ENCODE peak calls at places on chromosomes 12 and 14, in four cellular contexts. One of them, this sample, is unnamed.

GRCh38 chr14:67892466-67893120 is 73.0 kb downstream of the RAD51B start:
- DNase-seq in IMR-90: no peak
- DNase-seq in neuronal stem cell: no peak
- DNase-seq in trophoblast cell: no peak
- DNase-seq in this sample: peak

GRCh38 chr12:108734200-108734906 is 3.0 kb upstream of the CORO1C start:
- DNase-seq in neuronal stem cell: no peak
- DNase-seq in trophoblast cell: peak
- DNase-seq in IMR-90: peak
- DNase-seq in this sample: peak

GRCh38 chr14:51442513-51443175 is 202.6 kb downstream of the TMX1 start:
- DNase-seq in neuronal stem cell: no peak
- DNase-seq in trophoblast cell: peak
- DNase-seq in IMR-90: peak
- DNase-seq in this sample: no peak

GRCh38 chr12:54352891-54353874 is 11.1 kb downstream of the GPR84 start:
- DNase-seq in neuronal stem cell: peak
- DNase-seq in trophoblast cell: no peak
- DNase-seq in IMR-90: peak
- DNase-seq in this sample: no peak

GRCh38 chr12:3998968-3999792 is 126.0 kb upstream of the PARP11 start:
- DNase-seq in trophoblast cell: peak
- DNase-seq in neuronal stem cell: no peak
- DNase-seq in IMR-90: no peak
- DNase-seq in this sample: peak

GRCh38 chr12:110937104-110937641 is 16.8 kb upstream of the MYL2 start:
- DNase-seq in neuronal stem cell: peak
- DNase-seq in IMR-90: peak
- DNase-seq in trophoblast cell: peak
- DNase-seq in this sample: peak

GRCh38 chr12:101108130-101108529 is 101.9 kb downstream of the SLC5A8 start:
- DNase-seq in IMR-90: no peak
- DNase-seq in trophoblast cell: no peak
- DNase-seq in neuronal stem cell: no peak
- DNase-seq in this sample: no peak

GRCh38 chr12:59695379-59695778 is 99.5 kb downstream of the SLC16A7 start:
- DNase-seq in trophoblast cell: peak
- DNase-seq in neuronal stem cell: no peak
- DNase-seq in IMR-90: peak
- DNase-seq in this sample: no peak

GRCh38 chr12:95497031-95497430 is 23.1 kb downstream of the METAP2 start:
- DNase-seq in IMR-90: no peak
- DNase-seq in trophoblast cell: no peak
- DNase-seq in neuronal stem cell: no peak
- DNase-seq in this sample: no peak

GRCh38 chr12:29505078-29505477 is 7.6 kb upstream of the OVCH1 start:
- DNase-seq in IMR-90: no peak
- DNase-seq in neuronal stem cell: no peak
- DNase-seq in trophoblast cell: no peak
- DNase-seq in this sample: no peak

GRCh38 chr12:81095470-81096232 is 17.8 kb downstream of the ACSS3 start:
- DNase-seq in trophoblast cell: no peak
- DNase-seq in IMR-90: no peak
- DNase-seq in neuronal stem cell: no peak
- DNase-seq in this sample: peak

GRCh38 chr14:21343035-21343794 is 40.6 kb downstream of the SUPT16H start:
- DNase-seq in trophoblast cell: no peak
- DNase-seq in neuronal stem cell: no peak
- DNase-seq in IMR-90: no peak
- DNase-seq in this sample: no peak

GRCh38 chr14:70642313-70643235 is 858 bp downstream of the TTC9 start:
- DNase-seq in trophoblast cell: peak
- DNase-seq in neuronal stem cell: no peak
- DNase-seq in IMR-90: no peak
- DNase-seq in this sample: peak

GRCh38 chr12:42486407-42486806 is 103.1 kb downstream of the PRICKLE1 start:
- DNase-seq in trophoblast cell: no peak
- DNase-seq in neuronal stem cell: no peak
- DNase-seq in IMR-90: no peak
- DNase-seq in this sample: no peak

GRCh38 chr12:4700621-4701026 is 19.6 kb upstream of the GALNT8 start:
- DNase-seq in trophoblast cell: no peak
- DNase-seq in neuronal stem cell: peak
- DNase-seq in IMR-90: peak
- DNase-seq in this sample: no peak

GRCh38 chr12:57864811-57865751 is 18.6 kb upstream of the CTDSP2 start:
- DNase-seq in trophoblast cell: peak
- DNase-seq in neuronal stem cell: no peak
- DNase-seq in IMR-90: peak
- DNase-seq in this sample: peak

GRCh38 chr12:51828951-51829581 is 19.5 kb downstream of the FIGNL2 start:
- DNase-seq in trophoblast cell: no peak
- DNase-seq in neuronal stem cell: no peak
- DNase-seq in IMR-90: no peak
- DNase-seq in this sample: peak
- H4K8ac ChIP-seq in trophoblast cell: no peak
- H4K8ac ChIP-seq in neuronal stem cell: no peak
- H4K8ac ChIP-seq in IMR-90: no peak
- H4K8ac ChIP-seq in this sample: no peak

GRCh38 chr12:11753151-11753501 is 103.7 kb downstream of the ETV6 start:
- DNase-seq in IMR-90: no peak
- DNase-seq in neuronal stem cell: no peak
- DNase-seq in trophoblast cell: no peak
- DNase-seq in this sample: no peak
- H4K8ac ChIP-seq in IMR-90: no peak
- H4K8ac ChIP-seq in neuronal stem cell: no peak
- H4K8ac ChIP-seq in trophoblast cell: no peak
- H4K8ac ChIP-seq in this sample: no peak

GRCh38 chr14:76777721-76778120 is 16.5 kb downstream of the VASH1 start:
- DNase-seq in IMR-90: no peak
- DNase-seq in neuronal stem cell: no peak
- DNase-seq in trophoblast cell: no peak
- DNase-seq in this sample: no peak
- H4K8ac ChIP-seq in IMR-90: no peak
- H4K8ac ChIP-seq in neuronal stem cell: no peak
- H4K8ac ChIP-seq in trophoblast cell: no peak
- H4K8ac ChIP-seq in this sample: no peak

GRCh38 chr12:124652661-124653060 is 85.2 kb upstream of the NCOR2 start:
- DNase-seq in IMR-90: no peak
- DNase-seq in trophoblast cell: no peak
- DNase-seq in neuronal stem cell: no peak
- DNase-seq in this sample: no peak

GRCh38 chr12:124655317-124656213 is 88.2 kb upstream of the NCOR2 start:
- DNase-seq in neuronal stem cell: peak
- DNase-seq in trophoblast cell: peak
- DNase-seq in IMR-90: peak
- DNase-seq in this sample: peak

GRCh38 chr12:124653169-124653931 is 85.9 kb upstream of the NCOR2 start:
- DNase-seq in IMR-90: peak
- DNase-seq in neuronal stem cell: no peak
- DNase-seq in trophoblast cell: no peak
- DNase-seq in this sample: no peak

GRCh38 chr12:124656214-124656516 is 88.8 kb upstream of the NCOR2 start:
- DNase-seq in neuronal stem cell: no peak
- DNase-seq in IMR-90: no peak
- DNase-seq in trophoblast cell: no peak
- DNase-seq in this sample: no peak

DNA sequence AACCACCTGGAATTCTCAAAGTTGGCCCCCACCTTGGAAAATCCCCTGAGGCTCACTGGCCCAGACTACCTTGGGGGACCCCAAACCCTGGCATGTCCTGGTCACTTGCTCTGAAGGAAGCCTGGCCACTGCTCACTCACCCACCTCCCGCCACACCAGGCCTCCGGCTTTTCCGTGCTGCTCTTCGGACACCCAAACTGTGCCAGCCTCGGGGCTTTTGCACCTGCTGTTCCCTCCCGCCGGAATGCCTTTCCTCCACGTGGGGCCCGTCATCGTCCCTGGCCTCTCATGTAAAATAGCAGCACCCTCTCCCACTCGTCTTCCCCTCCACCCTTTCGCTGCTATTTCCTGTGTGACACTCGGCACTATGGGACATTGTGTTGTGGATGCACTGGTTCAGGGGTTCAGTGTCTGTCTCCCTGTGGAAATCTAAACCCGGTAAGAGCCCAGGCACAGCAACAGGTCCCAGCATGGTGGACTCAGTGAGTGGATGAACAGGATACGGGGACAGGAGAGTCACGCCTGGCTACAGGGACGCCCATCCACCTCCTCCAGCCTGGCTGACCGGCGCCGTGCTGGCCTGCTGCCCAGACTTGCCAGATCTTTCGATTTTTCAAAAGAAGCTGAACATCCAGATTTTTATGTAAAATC is 87.4 kb upstream of the NCOR2 start:
- DNase-seq in trophoblast cell: no peak
- DNase-seq in neuronal stem cell: no peak
- DNase-seq in IMR-90: no peak
- DNase-seq in this sample: no peak
- H4K8ac ChIP-seq in trophoblast cell: no peak
- H4K8ac ChIP-seq in neuronal stem cell: no peak
- H4K8ac ChIP-seq in IMR-90: peak
- H4K8ac ChIP-seq in this sample: no peak

GRCh38 chr12:6783828-6784227 is 5.5 kb upstream of the CD4 start:
- DNase-seq in trophoblast cell: no peak
- DNase-seq in IMR-90: no peak
- DNase-seq in neuronal stem cell: no peak
- DNase-seq in this sample: no peak
- H4K8ac ChIP-seq in trophoblast cell: no peak
- H4K8ac ChIP-seq in IMR-90: no peak
- H4K8ac ChIP-seq in neuronal stem cell: no peak
- H4K8ac ChIP-seq in this sample: no peak

GRCh38 chr14:96164861-96165490 is 39.7 kb upstream of the BDKRB2 start:
- DNase-seq in IMR-90: peak
- DNase-seq in trophoblast cell: no peak
- DNase-seq in neuronal stem cell: no peak
- DNase-seq in this sample: no peak
- H4K8ac ChIP-seq in IMR-90: peak
- H4K8ac ChIP-seq in trophoblast cell: no peak
- H4K8ac ChIP-seq in neuronal stem cell: no peak
- H4K8ac ChIP-seq in this sample: no peak

GRCh38 chr14:89040438-89041244 is 216.2 kb downstream of the TTC8 start:
- DNase-seq in IMR-90: peak
- DNase-seq in neuronal stem cell: peak
- DNase-seq in trophoblast cell: peak
- DNase-seq in this sample: peak
- H4K8ac ChIP-seq in IMR-90: peak
- H4K8ac ChIP-seq in neuronal stem cell: no peak
- H4K8ac ChIP-seq in trophoblast cell: peak
- H4K8ac ChIP-seq in this sample: no peak

GRCh38 chr14:32201816-32202467 is at the start of gene RNU6-7:
- DNase-seq in IMR-90: peak
- DNase-seq in neuronal stem cell: peak
- DNase-seq in trophoblast cell: peak
- DNase-seq in this sample: peak
- H4K8ac ChIP-seq in IMR-90: peak
- H4K8ac ChIP-seq in neuronal stem cell: no peak
- H4K8ac ChIP-seq in trophoblast cell: no peak
- H4K8ac ChIP-seq in this sample: no peak

DNA sequence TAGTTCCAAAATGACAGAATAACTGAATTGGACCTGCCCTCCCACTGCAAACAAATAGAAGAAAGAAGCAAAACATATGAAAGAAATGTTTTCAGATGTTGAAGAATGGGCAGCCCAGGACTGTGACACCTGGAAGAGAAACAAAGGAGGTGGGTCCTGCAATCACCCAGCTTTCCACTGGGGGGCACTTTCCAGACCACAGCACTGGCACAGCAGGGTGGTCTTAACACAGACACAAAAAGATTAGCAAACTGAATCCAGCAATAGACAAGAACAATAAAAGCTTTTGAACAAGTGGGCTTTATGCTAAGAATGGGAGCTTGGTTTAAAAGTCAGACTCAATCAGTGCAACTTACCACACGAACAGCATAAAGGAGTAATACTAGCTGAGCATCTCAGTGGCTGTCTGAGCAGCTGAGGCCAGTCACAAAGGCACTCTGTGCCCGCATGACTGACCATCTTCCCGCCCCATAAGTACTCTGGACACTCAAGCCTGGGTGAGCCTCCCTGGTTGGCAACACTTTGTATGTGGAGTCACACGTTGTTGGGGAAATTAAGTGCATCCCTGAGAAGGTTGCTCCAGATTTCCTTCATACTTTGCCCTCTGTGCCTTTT is 27.7 kb downstream of the JKAMP start:
- DNase-seq in neuronal stem cell: peak
- DNase-seq in trophoblast cell: peak
- DNase-seq in IMR-90: no peak
- DNase-seq in this sample: peak
- H4K8ac ChIP-seq in neuronal stem cell: no peak
- H4K8ac ChIP-seq in trophoblast cell: no peak
- H4K8ac ChIP-seq in IMR-90: no peak
- H4K8ac ChIP-seq in this sample: no peak